ENCODE peak calls at places on chromosome 4, in seven cellular contexts. T is type B pancreatic cell, N is astrocyte, R is MCF 10A, Z is GM13976, F is cardiac muscle cell, J is left ventricle myocardium inferior. P is an unnamed sample.

GRCh38 chr4:7876096-7876993 is 63.3 kb downstream of the AFAP1 start:
- DNase-seq in T (no peak), N (peak; percentile 74), R (no peak), Z (no peak), F (peak; percentile 63), J (no peak), P (no peak)

GRCh38 chr4:1194028-1194900 is 21.9 kb upstream of the SPON2 start:
- DNase-seq in T (peak; percentile 66), N (no peak), R (no peak), Z (peak; percentile 42), F (peak; percentile 79), J (peak; percentile 85), P (peak; percentile 12)

GRCh38 chr4:8665406-8666360 is 73.1 kb downstream of the CPZ start:
- DNase-seq in T (no peak), N (no peak), R (no peak), Z (no peak), F (no peak), J (no peak), P (no peak)

GRCh38 chr4:140152760-140153418 is 1.1 kb downstream of the MAML3 start:
- DNase-seq in T (peak; percentile 82), N (peak; percentile 30), R (peak; percentile 43), Z (peak; percentile 34), F (peak; percentile 67), J (peak; percentile 58), P (peak; percentile 49)

GRCh38 chr4:11397146-11397545 is 31.5 kb downstream of the HS3ST1 start:
- DNase-seq in T (no peak), N (no peak), R (peak; percentile 49), Z (no peak), F (no peak), J (no peak), P (no peak)

GRCh38 chr4:147863111-147863747 is 131.3 kb downstream of the ARHGAP10 start:
- DNase-seq in T (no peak), N (no peak), R (no peak), Z (no peak), F (peak; percentile 44), J (no peak), P (no peak)

GRCh38 chr4:94507708-94508107 is 56.0 kb downstream of the PDLIM5 start:
- DNase-seq in T (no peak), N (peak; percentile 91), R (peak; percentile 95), Z (no peak), F (peak; percentile 94), J (peak; percentile 37), P (no peak)

GRCh38 chr4:99885063-99885664 is 9.1 kb downstream of the LAMTOR3 start:
- DNase-seq in T (no peak), N (peak; percentile 16), R (peak; percentile 64), Z (peak; percentile 25), F (peak; percentile 61), J (no peak), P (no peak)

GRCh38 chr4:109816082-109816442 is 500 bp downstream of the GAR1 start:
- DNase-seq in T (no peak), N (no peak), R (peak; percentile 7), Z (peak; percentile 28), F (no peak), J (no peak), P (no peak)

GRCh38 chr4:175419120-175419774 is 392.8 kb downstream of the GPM6A start:
- DNase-seq in T (no peak), N (peak; percentile 98), R (peak; percentile 90), Z (no peak), F (peak; percentile 89), J (no peak), P (no peak)

GRCh38 chr4:96504386-96504785 is 664.5 kb downstream of the PDHA2 start:
- DNase-seq in T (no peak), N (no peak), R (no peak), Z (no peak), F (no peak), J (no peak), P (no peak)

GRCh38 chr4:111037591-111037990 is 414.7 kb upstream of the PITX2 start:
- DNase-seq in T (no peak), N (no peak), R (no peak), Z (no peak), F (no peak), J (no peak), P (no peak)

GRCh38 chr4:105107105-105107856 is 39.4 kb upstream of the TET2 start:
- DNase-seq in T (no peak), N (no peak), R (no peak), Z (no peak), F (no peak), J (no peak), P (no peak)

GRCh38 chr4:54709281-54709854 is 51.6 kb downstream of the KIT start:
- DNase-seq in T (no peak), N (no peak), R (no peak), Z (no peak), F (peak; percentile 31), J (no peak), P (no peak)

GRCh38 chr4:183840311-183840710 is 64.8 kb upstream of the STOX2 start:
- DNase-seq in T (no peak), N (peak; percentile 48), R (peak; percentile 81), Z (peak; percentile 79), F (peak; percentile 87), J (peak; percentile 78), P (peak; percentile 29)

GRCh38 chr4:40629401-40630334 is at the start of gene RBM47:
- DNase-seq in T (peak; percentile 78), N (peak; percentile 48), R (peak; percentile 91), Z (peak; percentile 67), F (peak; percentile 79), J (peak; percentile 54), P (peak; percentile 29)

GRCh38 chr4:80393970-80394250 is 58.4 kb downstream of the CFAP299 start:
- DNase-seq in T (no peak), N (no peak), R (no peak), Z (no peak), F (no peak), J (no peak), P (no peak)

GRCh38 chr4:130712038-130712437 is 1616.1 kb downstream of the C4orf33 start:
- DNase-seq in T (no peak), N (peak; percentile 2), R (peak; percentile 51), Z (no peak), F (no peak), J (no peak), P (no peak)

GRCh38 chr4:151841107-151841506 is 80.3 kb upstream of the GATB start:
- DNase-seq in T (no peak), N (no peak), R (no peak), Z (no peak), F (no peak), J (no peak), P (no peak)

GRCh38 chr4:5751918-5752802 is 41.2 kb downstream of the EVC start:
- DNase-seq in T (no peak), N (peak; percentile 63), R (peak; percentile 53), Z (no peak), F (peak; percentile 47), J (no peak), P (no peak)

GRCh38 chr4:86831262-86832090 is 17.7 kb downstream of the SLC10A6 start:
- DNase-seq in T (no peak), N (peak; percentile 94), R (peak; percentile 97), Z (no peak), F (peak; percentile 85), J (no peak), P (no peak)

GRCh38 chr4:97942137-97942536 is 201.1 kb downstream of the STPG2 start:
- DNase-seq in T (no peak), N (no peak), R (peak; percentile 56), Z (no peak), F (no peak), J (no peak), P (no peak)

GRCh38 chr4:20639346-20639745 is 60.9 kb upstream of the PACRGL start:
- DNase-seq in T (no peak), N (no peak), R (no peak), Z (no peak), F (no peak), J (no peak), P (no peak)

GRCh38 chr4:118586357-118586790 is 98.8 kb upstream of the METTL14 start:
- DNase-seq in T (no peak), N (no peak), R (no peak), Z (no peak), F (no peak), J (peak; percentile 69), P (no peak)

GRCh38 chr4:32499176-32499575 is 1779.0 kb downstream of the PCDH7 start:
- DNase-seq in T (no peak), N (peak; percentile 61), R (peak; percentile 82), Z (no peak), F (peak; percentile 92), J (no peak), P (no peak)

GRCh38 chr4:16676247-16676646 is 222.2 kb downstream of the LDB2 start:
- DNase-seq in T (no peak), N (no peak), R (no peak), Z (no peak), F (no peak), J (peak; percentile 53), P (no peak)

GRCh38 chr4:94653984-94654609 is 103.7 kb upstream of the BMPR1B start:
- DNase-seq in T (no peak), N (no peak), R (peak; percentile 42), Z (no peak), F (no peak), J (no peak), P (no peak)

GRCh38 chr4:70849277-70849676 is 9.6 kb upstream of the GRSF1 start:
- DNase-seq in T (no peak), N (no peak), R (no peak), Z (no peak), F (no peak), J (no peak), P (no peak)

GRCh38 chr4:102787944-102788343 is 27.2 kb upstream of the MANBA start:
- DNase-seq in T (no peak), N (no peak), R (no peak), Z (no peak), F (no peak), J (no peak), P (no peak)

GRCh38 chr4:182085051-182085480 is 158.1 kb upstream of the TENM3 start:
- DNase-seq in T (no peak), N (peak; percentile 98), R (no peak), Z (no peak), F (no peak), J (no peak), P (no peak)
- TF ChIP-seq CTCF in T (no peak), N (no peak), R (no peak), Z (no peak), F (no peak), J (no peak), P (no peak)

GRCh38 chr4:25585901-25586523 is 69.6 kb upstream of the SLC34A2 start:
- DNase-seq in T (no peak), N (no peak), R (no peak), Z (no peak), F (no peak), J (no peak), P (no peak)
- TF ChIP-seq CTCF in T (no peak), N (no peak), R (no peak), Z (no peak), F (no peak), J (no peak), P (no peak)

GRCh38 chr4:63717384-63717783 is 691.9 kb downstream of the TECRL start:
- DNase-seq in T (no peak), N (no peak), R (peak; percentile 48), Z (no peak), F (peak; percentile 9), J (no peak), P (no peak)
- TF ChIP-seq CTCF in T (peak; percentile 70), N (peak; percentile 16), R (peak; percentile 26), Z (no peak), F (no peak), J (no peak), P (no peak)

DNA sequence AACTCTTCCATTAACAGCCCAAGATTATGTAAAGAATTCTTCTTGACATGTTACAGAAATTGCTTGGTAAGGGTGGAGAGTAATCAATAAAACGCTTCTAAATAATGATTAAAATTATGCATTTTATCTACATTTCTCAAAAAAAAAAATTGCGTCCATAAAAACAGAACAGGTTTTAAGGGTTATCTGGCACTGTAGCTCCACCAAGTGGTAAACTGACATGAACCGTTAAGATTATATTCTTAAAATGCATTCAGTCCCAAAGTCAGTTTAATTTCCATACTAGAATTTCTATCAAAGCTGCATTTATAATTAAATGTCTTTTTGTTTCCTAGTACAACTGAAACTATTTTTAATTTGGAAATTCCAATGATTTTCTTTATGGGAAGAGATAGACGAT is 214.0 kb upstream of the UGT8 start:
- DNase-seq in T (no peak), N (peak; percentile 31), R (peak; percentile 59), Z (no peak), F (peak; percentile 68), J (no peak), P (no peak)
- TF ChIP-seq CTCF in T (peak; percentile 79), N (peak; percentile 60), R (peak; percentile 41), Z (peak; percentile 40), F (peak; percentile 53), J (peak; percentile 50), P (no peak)